ENCODE peak calls at places on chromosomes 6 and 20, in ten cellular contexts. Z is Peyer's patch, V is tibial nerve, F is IMR-90, E is breast epithelium, P is stomach, O is heart left ventricle, A is sigmoid colon, K is endothelial cell of umbilical vein, Y is uterus. J is an unnamed sample. For H3K4me1, the result is how much of the 10 kb centered on the place peaks cover.

GRCh38 chr20:36591854-36592641 is 13.5 kb upstream of the RAB5IF start:
- DNase-seq in Y (peak), F (peak), P (no peak), K (no peak), V (no peak), Z (no peak), A (no peak), O (no peak), E (no peak), J (no peak)

GRCh38 chr6:7846971-7847818 is 63.4 kb downstream of the TXNDC5 start:
- DNase-seq in Y (no peak), V (no peak), K (peak), A (no peak), F (peak), O (no peak), Z (no peak), P (no peak), E (no peak), J (peak)

GRCh38 chr20:63316502-63316921 is 23.5 kb downstream of the COL20A1 start:
- DNase-seq in A (peak), P (no peak), K (no peak), Z (no peak), O (no peak), F (no peak), V (no peak), Y (no peak), E (no peak), J (no peak)

GRCh38 chr20:3105256-3106137 is 21.0 kb upstream of the AVP start:
- DNase-seq in O (no peak), F (no peak), A (no peak), P (no peak), Z (no peak), E (no peak), V (no peak), Y (no peak), K (no peak), J (no peak)

GRCh38 chr6:20302702-20303251 is 90.5 kb upstream of the MBOAT1 start:
- DNase-seq in A (no peak), F (peak), Z (no peak), V (no peak), E (no peak), O (no peak), P (no peak), Y (no peak), K (no peak), J (no peak)

GRCh38 chr6:14059791-14060436 is 57.7 kb upstream of the CD83 start:
- DNase-seq in O (peak), V (no peak), K (no peak), Y (no peak), E (peak), Z (peak), P (peak), A (no peak), F (no peak), J (peak)

GRCh38 chr6:52994031-52994788 is 874 bp downstream of the GSTA4 start:
- DNase-seq in V (no peak), P (no peak), K (peak), E (no peak), F (peak), Z (no peak), O (peak), A (peak), Y (peak), J (no peak)

GRCh38 chr6:1890071-1890470 is 280.4 kb downstream of the FOXC1 start:
- DNase-seq in K (no peak), F (no peak), P (no peak), Z (no peak), E (no peak), A (no peak), Y (no peak), O (no peak), V (no peak), J (no peak)

GRCh38 chr20:14984768-14985622 is 647.6 kb upstream of the FLRT3 start:
- DNase-seq in Y (no peak), V (no peak), K (peak), E (no peak), Z (no peak), F (no peak), P (no peak), A (no peak), O (no peak), J (no peak)

GRCh38 chr20:23350855-23351838 is 556 bp downstream of the NXT1 start:
- DNase-seq in F (peak), E (no peak), Z (peak), P (peak), A (peak), O (peak), K (peak), V (peak), Y (peak), J (peak)

GRCh38 chr6:71420693-71421328 is 132.2 kb downstream of the OGFRL1 start:
- DNase-seq in V (peak), O (peak), P (peak), K (peak), A (peak), E (peak), Z (peak), F (peak), Y (peak), J (peak)

GRCh38 chr6:14016930-14017625 is 92.3 kb downstream of the RNF182 start:
- DNase-seq in E (no peak), V (no peak), Y (no peak), Z (no peak), P (no peak), F (peak), K (no peak), O (no peak), A (no peak), J (no peak)

GRCh38 chr20:56628015-56628872 is 862 bp upstream of the TFAP2C start:
- DNase-seq in Y (no peak), V (no peak), A (peak), K (no peak), F (no peak), E (no peak), P (no peak), Z (no peak), O (peak), J (no peak)

GRCh38 chr20:56783826-56784225 is 154.7 kb downstream of the TFAP2C start:
- DNase-seq in O (no peak), Z (no peak), P (no peak), V (no peak), E (no peak), K (no peak), Y (no peak), A (no peak), F (no peak), J (no peak)

GRCh38 chr6:160331753-160332152 is 16.4 kb upstream of the SLC22A3 start:
- DNase-seq in O (no peak), Z (no peak), Y (no peak), E (no peak), V (no peak), A (no peak), P (no peak), K (no peak), F (no peak), J (no peak)

GRCh38 chr6:168384045-168385038 is 56.6 kb upstream of the SMOC2 start:
- DNase-seq in F (no peak), Y (peak), V (no peak), Z (no peak), O (no peak), K (no peak), P (no peak), A (peak), E (no peak), J (no peak)

GRCh38 chr6:31308050-31308844 is 36.4 kb upstream of the HLA-C start:
- DNase-seq in Z (peak), O (peak), V (no peak), F (no peak), E (peak), Y (no peak), K (no peak), A (peak), P (peak), J (no peak)

GRCh38 chr20:40414843-40415615 is 274.0 kb downstream of the MAFB start:
- DNase-seq in A (no peak), V (no peak), O (no peak), Y (no peak), F (no peak), P (peak), Z (no peak), E (peak), K (no peak), J (no peak)

GRCh38 chr20:9344080-9344920 is 170.1 kb upstream of the LAMP5 start:
- DNase-seq in Z (no peak), V (no peak), P (no peak), K (peak), A (peak), F (peak), O (no peak), Y (peak), E (no peak), J (peak)

DNA sequence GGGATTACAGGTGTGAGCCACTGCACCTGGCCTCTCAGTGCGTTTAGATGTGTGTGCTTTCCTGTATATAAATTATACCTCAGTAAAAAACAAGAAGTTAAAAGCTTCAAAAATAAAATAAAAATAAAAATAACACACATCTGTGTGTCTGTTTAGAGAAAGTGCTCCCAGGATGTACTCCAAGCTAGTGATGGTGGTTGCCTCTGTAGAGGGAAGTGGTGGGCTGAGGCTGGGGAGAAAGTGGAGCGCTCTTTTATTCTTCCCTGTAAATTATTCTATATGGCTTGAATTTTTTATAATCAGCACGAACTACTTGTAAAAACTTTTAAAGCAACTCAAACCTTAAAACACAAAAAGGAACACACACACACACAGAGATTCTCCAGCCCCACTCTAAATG is 29.0 kb downstream of the PTGIS start:
- DNase-seq in F (no peak), K (no peak), P (no peak), Y (no peak), E (no peak), Z (no peak), O (no peak), V (no peak), A (no peak), J (no peak)
- H3K27ac ChIP-seq in F (no peak), K (no peak), P (no peak), Y (no peak), E (no peak), Z (no peak), O (no peak), V (no peak), A (no peak), J (no peak)

GRCh38 chr6:151391471-151392428 is at the start of gene ZBTB2:
- DNase-seq in F (peak), O (peak), Y (peak), E (peak), A (peak), V (peak), K (peak), Z (peak), P (peak), J (peak)

GRCh38 chr6:151389640-151390275 is 1.6 kb downstream of the ZBTB2 start:
- DNase-seq in P (peak), E (peak), K (peak), Y (peak), V (peak), Z (peak), F (peak), A (peak), O (peak), J (peak)

GRCh38 chr6:151388997-151389639 is 2.2 kb downstream of the ZBTB2 start:
- DNase-seq in F (no peak), K (no peak), Y (peak), A (no peak), V (no peak), Z (no peak), O (no peak), E (no peak), P (no peak), J (no peak)

GRCh38 chr6:151391021-151391470 is 313 bp downstream of the ZBTB2 start:
- DNase-seq in P (peak), Z (peak), V (peak), E (peak), A (peak), O (peak), Y (peak), K (peak), F (peak), J (peak)

GRCh38 chr6:151390276-151391020 is 911 bp downstream of the ZBTB2 start:
- DNase-seq in A (peak), E (peak), V (peak), F (peak), Z (peak), O (peak), P (peak), K (peak), Y (peak), J (peak)
- TF ChIP-seq POLR2A in A (peak), E (peak), V (peak), F (no peak), Z (peak), O (no peak), P (no peak), K (peak), Y (peak), J (peak)

GRCh38 chr6:118751072-118751471 is 99.7 kb upstream of the CEP85L start:
- DNase-seq in V (no peak), Y (no peak), F (no peak), E (no peak), P (no peak), O (no peak), A (no peak), K (no peak), Z (no peak), J (no peak)
- H3K4me1 ChIP-seq in V (under half), Y (under half), F (under half), E (under half), P (under half), O (under half), A (under half), K (under half), Z (under half), J (under half)

GRCh38 chr20:44430270-44431065 is 45.2 kb upstream of the TTPAL start:
- DNase-seq in K (no peak), Y (no peak), A (no peak), Z (no peak), F (no peak), E (no peak), O (no peak), V (no peak), P (no peak), J (no peak)
- H3K27ac ChIP-seq in K (no peak), Y (no peak), A (no peak), Z (no peak), F (no peak), E (no peak), O (no peak), V (no peak), P (no peak), J (no peak)

DNA sequence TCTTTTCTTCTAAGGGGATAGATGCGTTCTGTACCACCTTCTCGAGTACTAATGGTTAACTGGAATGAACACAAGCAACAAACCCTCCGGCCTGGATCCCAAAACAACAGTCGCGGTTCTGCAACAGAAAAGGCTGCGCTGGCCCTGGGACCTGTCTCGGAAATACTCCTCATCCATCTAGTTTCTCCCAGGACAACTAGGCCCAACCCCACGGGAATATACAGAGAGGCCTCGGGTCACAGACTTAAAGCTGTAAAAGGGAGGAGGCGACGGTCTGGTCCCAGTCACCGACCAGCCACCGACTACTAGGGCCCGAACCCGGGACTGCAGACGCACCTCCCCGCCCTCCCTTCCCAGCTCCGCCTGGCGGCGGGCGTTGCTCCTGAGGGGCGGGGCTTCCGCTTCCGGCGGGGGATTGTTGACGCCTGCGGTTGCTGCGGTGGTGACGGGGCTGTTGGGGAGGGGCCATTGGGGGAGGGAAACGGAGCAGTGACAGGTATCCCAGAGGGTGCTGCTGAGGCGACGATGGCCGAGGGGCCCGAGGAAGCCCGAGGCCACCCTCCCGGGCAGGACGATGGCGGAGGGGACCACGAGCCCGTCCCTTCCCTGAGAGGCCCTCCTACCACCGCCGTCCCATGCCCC is at the start of gene FAM8A1:
- DNase-seq in F (peak), V (peak), P (peak), O (peak), K (peak), Y (peak), A (peak), E (peak), Z (peak), J (peak)
- TF ChIP-seq POLR2A in F (no peak), V (peak), P (no peak), O (no peak), K (peak), Y (peak), A (peak), E (peak), Z (peak), J (peak)

GRCh38 chr6:77322604-77323003 is 140.7 kb downstream of the HTR1B start:
- DNase-seq in Y (no peak), E (no peak), K (no peak), F (no peak), P (no peak), V (no peak), O (no peak), Z (no peak), A (no peak), J (no peak)
- H3K4me1 ChIP-seq in Y (under half), E (under half), K (under half), F (under half), P (under half), V (under half), O (under half), Z (under half), A (under half), J (under half)

GRCh38 chr6:111533087-111533784 is 50.2 kb upstream of the REV3L start:
- DNase-seq in F (no peak), O (no peak), A (no peak), Z (no peak), V (no peak), K (no peak), P (no peak), Y (no peak), E (no peak), J (peak)

GRCh38 chr6:111541720-111542065 is 58.7 kb upstream of the REV3L start:
- DNase-seq in K (no peak), V (no peak), F (no peak), P (no peak), O (no peak), E (no peak), Y (no peak), Z (no peak), A (no peak), J (no peak)

GRCh38 chr6:111534366-111534765 is 51.3 kb upstream of the REV3L start:
- DNase-seq in P (peak), F (peak), E (peak), Y (peak), K (peak), V (peak), A (peak), Z (peak), O (peak), J (peak)

GRCh38 chr6:111540971-111541719 is 58.1 kb upstream of the REV3L start:
- DNase-seq in E (no peak), K (peak), V (no peak), Z (no peak), Y (no peak), A (no peak), F (no peak), P (no peak), O (no peak), J (no peak)

GRCh38 chr6:111536888-111537287 is 53.9 kb upstream of the REV3L start:
- DNase-seq in V (no peak), P (no peak), K (peak), O (no peak), A (no peak), E (no peak), F (no peak), Z (no peak), Y (no peak), J (peak)
- H3K27ac ChIP-seq in V (no peak), P (no peak), K (no peak), O (no peak), A (no peak), E (no peak), F (no peak), Z (peak), Y (peak), J (no peak)

DNA sequence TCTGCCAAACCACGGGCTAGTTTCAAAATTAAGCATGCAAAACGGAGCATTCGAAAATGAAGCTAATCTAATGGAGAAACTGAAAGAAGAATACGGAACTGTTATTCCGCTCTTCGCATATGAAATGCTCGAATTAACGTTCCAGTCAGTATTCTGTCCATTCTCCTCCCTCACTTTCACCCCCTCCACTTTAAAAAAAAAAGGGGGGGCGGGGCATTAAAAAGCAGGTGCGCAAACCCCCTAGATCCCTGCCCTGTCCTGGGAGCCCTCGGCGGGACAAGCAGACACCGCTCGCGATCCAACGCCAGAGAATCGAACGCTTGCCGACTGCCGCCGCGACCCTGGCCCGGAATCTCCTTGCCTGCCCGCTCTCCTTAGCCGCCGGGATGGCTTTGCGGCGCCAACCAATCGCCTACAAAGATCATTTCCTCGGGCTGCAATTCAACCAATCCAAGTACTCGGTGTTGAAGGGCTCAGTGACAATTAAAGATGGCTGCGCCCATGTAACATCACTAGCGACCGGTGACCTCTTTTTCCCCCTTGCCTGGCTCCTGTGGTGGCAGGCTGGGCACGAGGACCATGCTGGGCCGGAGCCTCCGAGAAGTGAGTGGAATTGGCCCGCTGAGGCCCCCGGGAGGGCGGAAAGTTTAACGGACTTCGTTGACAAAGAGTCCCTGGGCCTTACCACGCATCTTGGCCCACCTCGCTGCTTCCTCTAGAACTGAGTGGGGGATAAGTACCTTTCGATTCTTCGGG is at the start of the genes QRSL1 and RTN4IP1:
- DNase-seq in F (peak), Z (peak), K (peak), A (peak), P (peak), O (peak), E (peak), V (peak), Y (peak), J (peak)
- TF ChIP-seq POLR2A in F (peak), Z (peak), K (peak), A (no peak), P (no peak), O (no peak), E (no peak), V (no peak), Y (no peak), J (peak)